ENCODE peak calls at places on chromosomes 6 and 20, in four cellular contexts. H, C, M and R are unnamed samples.

GRCh38 chr20:3000852-3001523 is 42.4 kb upstream of the GNRH2 start:
- DNase-seq in H (no peak), C (no peak), M (no peak), R (no peak)

GRCh38 chr6:13794184-13794583 is 20.2 kb downstream of the MCUR1 start:
- DNase-seq in H (no peak), C (no peak), M (no peak), R (no peak)

GRCh38 chr6:144315981-144316865 is 31.1 kb downstream of the UTRN start:
- DNase-seq in H (no peak), C (no peak), M (no peak), R (no peak)

GRCh38 chr6:154991207-154991606 is 3.9 kb upstream of the TIAM2 start:
- DNase-seq in H (no peak), C (no peak), M (no peak), R (no peak)

GRCh38 chr20:63070301-63070625 is 63.5 kb upstream of the BHLHE23 start:
- DNase-seq in H (no peak), C (peak; percentile 26), M (no peak), R (no peak)

GRCh38 chr20:36467076-36467999 is 74.0 kb upstream of the MYL9 start:
- DNase-seq in H (peak; percentile 69), C (peak; percentile 79), M (peak; percentile 51), R (peak; percentile 38)

GRCh38 chr6:66128238-66128637 is 421.2 kb upstream of the EYS start:
- DNase-seq in H (no peak), C (no peak), M (no peak), R (no peak)

GRCh38 chr6:131629656-131630055 is 1.6 kb upstream of the MED23 start:
- DNase-seq in H (no peak), C (no peak), M (no peak), R (no peak)

GRCh38 chr6:144007779-144008500 is at the start of gene PLAGL1:
- DNase-seq in H (peak; percentile 38), C (peak; percentile 87), M (peak; percentile 21), R (no peak)

GRCh38 chr20:916825-917224 is 691 bp upstream of the ANGPT4 start:
- DNase-seq in H (no peak), C (no peak), M (no peak), R (no peak)

GRCh38 chr6:17714879-17715860 is 8.4 kb upstream of the NUP153 start:
- DNase-seq in H (peak; percentile 20), C (no peak), M (peak; percentile 56), R (no peak)

GRCh38 chr6:128079026-128079425 is 178.2 kb upstream of the THEMIS start:
- DNase-seq in H (no peak), C (no peak), M (no peak), R (no peak)

GRCh38 chr6:92521553-92521952 is 897.8 kb downstream of the EPHA7 start:
- DNase-seq in H (no peak), C (no peak), M (no peak), R (no peak)

GRCh38 chr20:44594730-44595129 is 12.4 kb downstream of the PKIG start:
- DNase-seq in H (no peak), C (peak; percentile 77), M (no peak), R (no peak)

GRCh38 chr6:116444092-116444491 is 17.1 kb upstream of the CALHM6 start:
- DNase-seq in H (peak; percentile 22), C (no peak), M (no peak), R (no peak)

GRCh38 chr20:419556-420168 is 11.6 kb downstream of the RBCK1 start:
- DNase-seq in H (no peak), C (no peak), M (no peak), R (no peak)

GRCh38 chr6:169779896-169780295 is 28.5 kb downstream of the ERMARD start:
- DNase-seq in H (no peak), C (no peak), M (no peak), R (no peak)

GRCh38 chr6:165876568-165876967 is 213.5 kb upstream of the PDE10A start:
- DNase-seq in H (no peak), C (peak; percentile 79), M (no peak), R (no peak)

GRCh38 chr6:158242071-158242606 is 70.1 kb upstream of the TULP4 start:
- DNase-seq in H (no peak), C (no peak), M (no peak), R (no peak)

GRCh38 chr6:166633732-166634535 is 6.9 kb upstream of the RPS6KA2 start:
- DNase-seq in H (no peak), C (peak; percentile 80), M (no peak), R (no peak)

GRCh38 chr20:50395258-50395729 is 114.9 kb upstream of the PTPN1 start:
- DNase-seq in H (no peak), C (peak; percentile 92), M (no peak), R (no peak)

GRCh38 chr6:36623547-36624459 is 29.6 kb downstream of the SRSF3 start:
- DNase-seq in H (peak; percentile 92), C (peak; percentile 87), M (peak; percentile 82), R (peak; percentile 69)

GRCh38 chr6:157304840-157305675 is 18.3 kb downstream of the TMEM242 start:
- DNase-seq in H (no peak), C (no peak), M (no peak), R (no peak)

GRCh38 chr6:37495199-37495913 is 4.3 kb downstream of the CCDC167 start:
- DNase-seq in H (no peak), C (no peak), M (no peak), R (no peak)

GRCh38 chr20:50064640-50065615 is 48.0 kb downstream of the UBE2V1 start:
- DNase-seq in H (no peak), C (no peak), M (no peak), R (no peak)

GRCh38 chr6:158608221-158608620 is 36.3 kb downstream of the DYNLT1 start:
- DNase-seq in H (no peak), C (no peak), M (peak; percentile 4), R (no peak)

GRCh38 chr20:21559305-21559704 is 45.4 kb upstream of the NKX2-2 start:
- DNase-seq in H (no peak), C (no peak), M (peak; percentile 40), R (no peak)

GRCh38 chr6:12870033-12870432 is 153.5 kb downstream of the PHACTR1 start:
- DNase-seq in H (no peak), C (no peak), M (no peak), R (no peak)

GRCh38 chr20:55216525-55217242 is 741.3 kb downstream of the DOK5 start:
- DNase-seq in H (no peak), C (no peak), M (no peak), R (no peak)

GRCh38 chr20:25238319-25239037 is 9.4 kb upstream of the PYGB start:
- DNase-seq in H (no peak), C (no peak), M (no peak), R (no peak)

GRCh38 chr20:54168961-54169862 is 4.6 kb downstream of the CYP24A1 start:
- DNase-seq in H (no peak), C (no peak), M (no peak), R (no peak)

GRCh38 chr6:13811627-13812358 is 2.6 kb downstream of the MCUR1 start:
- DNase-seq in H (no peak), C (no peak), M (no peak), R (no peak)

GRCh38 chr6:117605169-117605826 is 3.0 kb upstream of the GOPC start:
- DNase-seq in H (peak; percentile 59), C (peak; percentile 26), M (peak; percentile 48), R (peak; percentile 25)

GRCh38 chr6:40893021-40893420 is 146.0 kb downstream of the UNC5CL start:
- DNase-seq in H (no peak), C (no peak), M (no peak), R (no peak)

GRCh38 chr20:53623454-53624206 is 30.0 kb upstream of the ZNF217 start:
- DNase-seq in H (peak; percentile 71), C (peak; percentile 76), M (peak; percentile 51), R (no peak)